ENCODE peak calls at places on chromosomes 7 and 10, in eight cellular contexts. One of them, this sample, is unnamed.

GRCh38 chr10:28595618-28596017 is 62.7 kb downstream of the WAC start:
- DNase-seq in dorsolateral prefrontal cortex: no peak
- DNase-seq in GM06990: no peak
- DNase-seq in upper lobe of right lung: no peak
- DNase-seq in kidney: no peak
- DNase-seq in GM23338: no peak
- DNase-seq in left ventricle myocardium inferior: no peak
- DNase-seq in HCT116: no peak
- DNase-seq in this sample: peak; percentile 22

GRCh38 chr7:30163231-30163894 is 28.6 kb downstream of the MTURN start:
- DNase-seq in GM23338: no peak
- DNase-seq in GM06990: peak; percentile 53
- DNase-seq in left ventricle myocardium inferior: no peak
- DNase-seq in kidney: no peak
- DNase-seq in HCT116: no peak
- DNase-seq in upper lobe of right lung: no peak
- DNase-seq in dorsolateral prefrontal cortex: peak; percentile 74
- DNase-seq in this sample: no peak

GRCh38 chr10:55232553-55232952 is 431.5 kb upstream of the PCDH15 start:
- DNase-seq in left ventricle myocardium inferior: no peak
- DNase-seq in kidney: no peak
- DNase-seq in GM23338: peak; percentile 2
- DNase-seq in upper lobe of right lung: no peak
- DNase-seq in GM06990: no peak
- DNase-seq in HCT116: no peak
- DNase-seq in dorsolateral prefrontal cortex: no peak
- DNase-seq in this sample: no peak

GRCh38 chr7:111168182-111168581 is 77.3 kb downstream of the LRRN3 start:
- DNase-seq in kidney: no peak
- DNase-seq in GM06990: no peak
- DNase-seq in GM23338: no peak
- DNase-seq in upper lobe of right lung: no peak
- DNase-seq in dorsolateral prefrontal cortex: no peak
- DNase-seq in HCT116: no peak
- DNase-seq in left ventricle myocardium inferior: no peak
- DNase-seq in this sample: peak; percentile 77

GRCh38 chr7:123749537-123749857 is 694 bp upstream of the WASL start:
- DNase-seq in upper lobe of right lung: no peak
- DNase-seq in kidney: no peak
- DNase-seq in GM23338: no peak
- DNase-seq in GM06990: no peak
- DNase-seq in dorsolateral prefrontal cortex: peak; percentile 37
- DNase-seq in left ventricle myocardium inferior: no peak
- DNase-seq in HCT116: peak; percentile 55
- DNase-seq in this sample: peak; percentile 67

GRCh38 chr10:3624367-3624766 is 160.6 kb downstream of the KLF6 start:
- DNase-seq in GM23338: peak; percentile 34
- DNase-seq in left ventricle myocardium inferior: no peak
- DNase-seq in HCT116: no peak
- DNase-seq in dorsolateral prefrontal cortex: no peak
- DNase-seq in upper lobe of right lung: no peak
- DNase-seq in GM06990: no peak
- DNase-seq in kidney: no peak
- DNase-seq in this sample: peak; percentile 60

GRCh38 chr10:1102392-1102791 is 46.2 kb downstream of the WDR37 start:
- DNase-seq in HCT116: no peak
- DNase-seq in left ventricle myocardium inferior: no peak
- DNase-seq in upper lobe of right lung: no peak
- DNase-seq in GM06990: no peak
- DNase-seq in GM23338: no peak
- DNase-seq in dorsolateral prefrontal cortex: no peak
- DNase-seq in kidney: no peak
- DNase-seq in this sample: no peak

GRCh38 chr7:67823345-67823744 is 826.7 kb downstream of the TYW1 start:
- DNase-seq in left ventricle myocardium inferior: no peak
- DNase-seq in GM06990: no peak
- DNase-seq in HCT116: no peak
- DNase-seq in kidney: no peak
- DNase-seq in GM23338: no peak
- DNase-seq in dorsolateral prefrontal cortex: no peak
- DNase-seq in upper lobe of right lung: no peak
- DNase-seq in this sample: no peak

GRCh38 chr7:105975770-105976428 is 12.8 kb downstream of the CDHR3 start:
- DNase-seq in dorsolateral prefrontal cortex: no peak
- DNase-seq in upper lobe of right lung: no peak
- DNase-seq in GM06990: no peak
- DNase-seq in GM23338: no peak
- DNase-seq in left ventricle myocardium inferior: no peak
- DNase-seq in kidney: no peak
- DNase-seq in HCT116: no peak
- DNase-seq in this sample: peak; percentile 54

GRCh38 chr10:86244296-86244695 is 122.3 kb downstream of the GRID1 start:
- DNase-seq in left ventricle myocardium inferior: no peak
- DNase-seq in GM23338: no peak
- DNase-seq in HCT116: no peak
- DNase-seq in GM06990: no peak
- DNase-seq in upper lobe of right lung: no peak
- DNase-seq in dorsolateral prefrontal cortex: no peak
- DNase-seq in kidney: peak; percentile 39
- DNase-seq in this sample: no peak

GRCh38 chr10:26505491-26505890 is 67.3 kb downstream of the APBB1IP start:
- DNase-seq in left ventricle myocardium inferior: no peak
- DNase-seq in dorsolateral prefrontal cortex: no peak
- DNase-seq in upper lobe of right lung: no peak
- DNase-seq in GM23338: no peak
- DNase-seq in HCT116: no peak
- DNase-seq in GM06990: no peak
- DNase-seq in kidney: no peak
- DNase-seq in this sample: no peak

GRCh38 chr10:109205929-109206585 is 717.3 kb downstream of the XPNPEP1 start:
- DNase-seq in upper lobe of right lung: no peak
- DNase-seq in kidney: no peak
- DNase-seq in dorsolateral prefrontal cortex: no peak
- DNase-seq in GM06990: peak; percentile 1
- DNase-seq in HCT116: no peak
- DNase-seq in left ventricle myocardium inferior: no peak
- DNase-seq in GM23338: no peak
- DNase-seq in this sample: peak; percentile 50

GRCh38 chr10:32189400-32190084 is 133.3 kb upstream of the KIF5B start:
- DNase-seq in kidney: no peak
- DNase-seq in upper lobe of right lung: no peak
- DNase-seq in GM06990: no peak
- DNase-seq in dorsolateral prefrontal cortex: no peak
- DNase-seq in GM23338: peak; percentile 4
- DNase-seq in left ventricle myocardium inferior: no peak
- DNase-seq in HCT116: peak; percentile 18
- DNase-seq in this sample: peak; percentile 22
- TF ChIP-seq CTCF in kidney: no peak
- TF ChIP-seq CTCF in upper lobe of right lung: peak; percentile 25
- TF ChIP-seq CTCF in GM06990: no peak
- TF ChIP-seq CTCF in dorsolateral prefrontal cortex: no peak
- TF ChIP-seq CTCF in GM23338: no peak
- TF ChIP-seq CTCF in left ventricle myocardium inferior: peak; percentile 11
- TF ChIP-seq CTCF in HCT116: peak; percentile 24
- TF ChIP-seq CTCF in this sample: peak; percentile 2

GRCh38 chr10:33027088-33027487 is 69.1 kb upstream of the ITGB1 start:
- DNase-seq in left ventricle myocardium inferior: no peak
- DNase-seq in GM06990: no peak
- DNase-seq in kidney: no peak
- DNase-seq in upper lobe of right lung: no peak
- DNase-seq in GM23338: no peak
- DNase-seq in HCT116: no peak
- DNase-seq in dorsolateral prefrontal cortex: no peak
- DNase-seq in this sample: no peak
- H3K4me3 ChIP-seq in left ventricle myocardium inferior: no peak overlapping the region
- H3K4me3 ChIP-seq in GM06990: no peak overlapping the region
- H3K4me3 ChIP-seq in kidney: no peak overlapping the region
- H3K4me3 ChIP-seq in upper lobe of right lung: no peak overlapping the region
- H3K4me3 ChIP-seq in GM23338: no peak overlapping the region
- H3K4me3 ChIP-seq in HCT116: no peak overlapping the region
- H3K4me3 ChIP-seq in dorsolateral prefrontal cortex: no peak overlapping the region
- H3K4me3 ChIP-seq in this sample: no peak overlapping the region

DNA sequence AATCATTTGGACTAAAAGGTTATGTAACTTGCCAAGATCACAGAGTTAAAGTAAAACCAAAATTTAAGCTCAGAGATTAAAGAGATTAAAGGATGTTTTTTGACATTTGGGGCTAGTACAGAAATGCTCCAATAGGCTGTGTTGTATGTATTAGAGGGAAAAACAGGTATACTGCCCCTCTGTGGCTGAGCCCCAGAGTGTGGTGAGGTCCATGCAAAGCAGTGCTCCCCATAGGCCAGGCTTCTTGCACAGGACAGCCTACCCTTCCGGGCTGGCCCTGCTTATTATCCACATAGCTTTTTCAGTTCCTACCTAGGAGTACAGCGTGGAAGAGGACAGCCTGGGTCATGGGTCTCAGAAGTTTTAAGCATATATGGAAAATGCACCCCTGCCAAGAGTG is 322.9 kb downstream of the POM121L12 start:
- DNase-seq in left ventricle myocardium inferior: no peak
- DNase-seq in upper lobe of right lung: no peak
- DNase-seq in dorsolateral prefrontal cortex: no peak
- DNase-seq in GM23338: peak; percentile 29
- DNase-seq in kidney: no peak
- DNase-seq in HCT116: no peak
- DNase-seq in GM06990: no peak
- DNase-seq in this sample: no peak
- TF ChIP-seq CTCF in left ventricle myocardium inferior: no peak
- TF ChIP-seq CTCF in upper lobe of right lung: no peak
- TF ChIP-seq CTCF in dorsolateral prefrontal cortex: no peak
- TF ChIP-seq CTCF in GM23338: peak; percentile 56
- TF ChIP-seq CTCF in kidney: no peak
- TF ChIP-seq CTCF in HCT116: no peak
- TF ChIP-seq CTCF in GM06990: no peak
- TF ChIP-seq CTCF in this sample: no peak

DNA sequence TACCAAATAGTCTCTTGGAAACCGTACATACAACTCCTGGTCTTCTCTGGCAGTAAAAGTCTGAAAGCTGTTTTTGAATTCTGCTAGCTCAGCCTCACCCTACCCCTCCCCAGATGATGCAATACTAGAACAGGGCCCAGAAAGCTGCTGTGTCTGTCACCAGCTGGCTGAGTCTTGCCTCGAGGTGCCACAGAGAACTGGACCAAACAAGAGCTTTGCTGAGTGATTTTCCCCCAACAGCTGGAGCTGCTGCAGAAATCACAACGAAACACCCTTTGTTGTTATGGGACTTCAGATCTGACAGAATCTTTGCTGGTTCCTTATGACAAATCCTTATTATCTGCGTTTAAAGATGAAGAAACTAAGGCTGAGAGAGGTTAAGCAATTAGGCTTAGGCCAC is 134.1 kb downstream of the SPAG6 start:
- DNase-seq in dorsolateral prefrontal cortex: peak; percentile 81
- DNase-seq in left ventricle myocardium inferior: peak; percentile 34
- DNase-seq in GM06990: no peak
- DNase-seq in upper lobe of right lung: no peak
- DNase-seq in GM23338: no peak
- DNase-seq in kidney: no peak
- DNase-seq in HCT116: no peak
- DNase-seq in this sample: no peak
- H3K4me3 ChIP-seq in dorsolateral prefrontal cortex: no peak overlapping the region
- H3K4me3 ChIP-seq in left ventricle myocardium inferior: no peak overlapping the region
- H3K4me3 ChIP-seq in GM06990: no peak overlapping the region
- H3K4me3 ChIP-seq in upper lobe of right lung: no peak overlapping the region
- H3K4me3 ChIP-seq in GM23338: no peak overlapping the region
- H3K4me3 ChIP-seq in kidney: no peak overlapping the region
- H3K4me3 ChIP-seq in HCT116: no peak overlapping the region
- H3K4me3 ChIP-seq in this sample: no peak overlapping the region